ENCODE peak calls at places on chromosomes 6 and 20, in nine cellular contexts. D, Q, A, H, P, M, S, K and N are unnamed samples. For H3K4me1 and H3K27me3, the result is how much of the 10 kb centered on the place peaks cover.

GRCh38 chr6:84575264-84575663 is 189.1 kb downstream of the TBX18 start:
- DNase-seq in D (no peak), Q (no peak), A (no peak), H (no peak), P (no peak), M (no peak), S (no peak), K (no peak), N (no peak)

GRCh38 chr20:25220021-25220730 is 24.7 kb downstream of the ENTPD6 start:
- DNase-seq in D (peak), Q (no peak), A (peak), H (no peak), P (no peak), M (no peak), S (no peak), K (no peak), N (no peak)

GRCh38 chr6:143061597-143062385 is 1.1 kb downstream of the AIG1 start:
- DNase-seq in D (no peak), Q (no peak), A (no peak), H (no peak), P (no peak), M (no peak), S (no peak), K (no peak), N (peak)

GRCh38 chr20:2805682-2806350 is 5.4 kb upstream of the CPXM1 start:
- DNase-seq in D (no peak), Q (no peak), A (peak), H (no peak), P (no peak), M (no peak), S (no peak), K (no peak), N (no peak)

GRCh38 chr6:111533087-111533784 is 50.2 kb upstream of the REV3L start:
- DNase-seq in D (no peak), Q (no peak), A (no peak), H (no peak), P (no peak), M (no peak), S (peak), K (no peak), N (no peak)

GRCh38 chr20:53865905-53866786 is 204.2 kb downstream of the BCAS1 start:
- DNase-seq in D (peak), Q (peak), A (peak), H (no peak), P (peak), M (no peak), S (peak), K (no peak), N (peak)

GRCh38 chr20:5109276-5109675 is 10.5 kb downstream of the PCNA start:
- DNase-seq in D (no peak), Q (no peak), A (no peak), H (no peak), P (no peak), M (no peak), S (no peak), K (no peak), N (no peak)

GRCh38 chr6:66838764-66839163 is 1131.7 kb upstream of the EYS start:
- DNase-seq in D (no peak), Q (no peak), A (no peak), H (no peak), P (no peak), M (no peak), S (no peak), K (no peak), N (no peak)

GRCh38 chr20:21622097-21622496 is 83.4 kb upstream of the PAX1 start:
- DNase-seq in D (no peak), Q (no peak), A (no peak), H (no peak), P (no peak), M (no peak), S (no peak), K (no peak), N (no peak)

GRCh38 chr6:158805698-158806373 is 13.3 kb downstream of the EZR start:
- DNase-seq in D (no peak), Q (no peak), A (no peak), H (no peak), P (no peak), M (no peak), S (no peak), K (no peak), N (no peak)

GRCh38 chr6:154864086-154864430 is 130.8 kb downstream of the SCAF8 start:
- DNase-seq in D (no peak), Q (no peak), A (no peak), H (no peak), P (no peak), M (no peak), S (no peak), K (no peak), N (peak)

GRCh38 chr20:23049933-23050838 is 714 bp upstream of the THBD start:
- DNase-seq in D (peak), Q (peak), A (peak), H (peak), P (peak), M (no peak), S (peak), K (no peak), N (no peak)

GRCh38 chr6:116412270-116412669 is 41.5 kb downstream of the DSE start:
- DNase-seq in D (peak), Q (no peak), A (no peak), H (no peak), P (peak), M (no peak), S (peak), K (no peak), N (no peak)

GRCh38 chr6:90286884-90287488 is 9.7 kb downstream of the BACH2 start:
- DNase-seq in D (peak), Q (no peak), A (peak), H (no peak), P (no peak), M (no peak), S (peak), K (no peak), N (peak)

GRCh38 chr6:166977626-166978550 is 21.3 kb upstream of the CEP43 start:
- DNase-seq in D (no peak), Q (no peak), A (no peak), H (no peak), P (peak), M (no peak), S (no peak), K (no peak), N (peak)

GRCh38 chr6:142975272-142975805 is 30.4 kb upstream of the HIVEP2 start:
- DNase-seq in D (no peak), Q (no peak), A (peak), H (no peak), P (no peak), M (no peak), S (no peak), K (no peak), N (no peak)

GRCh38 chr6:82617648-82618047 is 254.0 kb downstream of the TPBG start:
- DNase-seq in D (no peak), Q (no peak), A (no peak), H (no peak), P (no peak), M (no peak), S (no peak), K (no peak), N (no peak)

GRCh38 chr20:11193241-11193640 is 519.4 kb upstream of the JAG1 start:
- DNase-seq in D (no peak), Q (no peak), A (no peak), H (no peak), P (peak), M (no peak), S (no peak), K (no peak), N (no peak)

GRCh38 chr6:25173951-25174474 is 105.2 kb upstream of the CARMIL1 start:
- DNase-seq in D (no peak), Q (no peak), A (no peak), H (no peak), P (peak), M (no peak), S (peak), K (no peak), N (no peak)

GRCh38 chr6:157996918-157997702 is 15.4 kb downstream of the SYNJ2 start:
- DNase-seq in D (no peak), Q (no peak), A (no peak), H (no peak), P (no peak), M (no peak), S (no peak), K (no peak), N (no peak)

GRCh38 chr6:107106165-107106564 is 9.2 kb downstream of the BEND3 start:
- DNase-seq in D (peak), Q (no peak), A (peak), H (no peak), P (no peak), M (no peak), S (peak), K (no peak), N (peak)

GRCh38 chr6:44177691-44178423 is 19.2 kb downstream of the CAPN11 start:
- DNase-seq in D (no peak), Q (peak), A (no peak), H (peak), P (peak), M (peak), S (peak), K (no peak), N (no peak)

GRCh38 chr6:69792292-69792691 is 4.5 kb downstream of the LMBRD1 start:
- DNase-seq in D (no peak), Q (no peak), A (no peak), H (no peak), P (peak), M (no peak), S (no peak), K (no peak), N (no peak)

GRCh38 chr6:134295953-134296553 is 21.9 kb downstream of the SGK1 start:
- DNase-seq in D (no peak), Q (no peak), A (peak), H (no peak), P (peak), M (no peak), S (peak), K (no peak), N (no peak)

GRCh38 chr6:143107440-143107839 is 46.8 kb downstream of the AIG1 start:
- DNase-seq in D (no peak), Q (no peak), A (no peak), H (no peak), P (no peak), M (no peak), S (no peak), K (no peak), N (no peak)

GRCh38 chr20:59017493-59018231 is 1.6 kb upstream of the TUBB1 start:
- DNase-seq in D (no peak), Q (no peak), A (no peak), H (no peak), P (no peak), M (no peak), S (no peak), K (no peak), N (no peak)

GRCh38 chr20:13009682-13010406 is 1.1 kb downstream of the SPTLC3 start:
- DNase-seq in D (no peak), Q (no peak), A (no peak), H (no peak), P (peak), M (no peak), S (no peak), K (no peak), N (no peak)

GRCh38 chr6:96611342-96611964 is 48.5 kb downstream of the FHL5 start:
- DNase-seq in D (no peak), Q (no peak), A (no peak), H (no peak), P (no peak), M (no peak), S (no peak), K (no peak), N (no peak)

GRCh38 chr20:48732081-48732829 is 95.5 kb downstream of the PREX1 start:
- DNase-seq in D (no peak), Q (no peak), A (no peak), H (no peak), P (no peak), M (no peak), S (no peak), K (no peak), N (no peak)

GRCh38 chr20:44491635-44492395 is 16.1 kb downstream of the TTPAL start:
- DNase-seq in D (no peak), Q (no peak), A (no peak), H (no peak), P (peak), M (no peak), S (peak), K (no peak), N (no peak)

GRCh38 chr6:37788259-37788658 is 31.3 kb upstream of the ZFAND3 start:
- DNase-seq in D (no peak), Q (no peak), A (no peak), H (no peak), P (peak), M (no peak), S (no peak), K (no peak), N (no peak)

GRCh38 chr20:22353586-22353985 is 230.8 kb downstream of the FOXA2 start:
- DNase-seq in D (no peak), Q (no peak), A (no peak), H (no peak), P (no peak), M (no peak), S (no peak), K (no peak), N (no peak)

GRCh38 chr6:166713608-166714510 is 86.8 kb upstream of the RPS6KA2 start:
- DNase-seq in D (no peak), Q (no peak), A (no peak), H (no peak), P (no peak), M (no peak), S (no peak), K (no peak), N (no peak)

GRCh38 chr6:140401666-140402255 is 1027.3 kb upstream of the CITED2 start:
- DNase-seq in D (no peak), Q (no peak), A (no peak), H (no peak), P (peak), M (no peak), S (no peak), K (no peak), N (no peak)

GRCh38 chr6:163489584-163489983 is 75.1 kb downstream of the QKI start:
- DNase-seq in D (no peak), Q (no peak), A (no peak), H (no peak), P (no peak), M (no peak), S (no peak), K (no peak), N (no peak)

GRCh38 chr6:41939848-41940758 is 1.5 kb downstream of the CCND3 start:
- DNase-seq in D (no peak), Q (no peak), A (peak), H (peak), P (peak), M (no peak), S (peak), K (no peak), N (peak)

GRCh38 chr6:41939091-41939847 is 2.3 kb downstream of the CCND3 start:
- DNase-seq in D (no peak), Q (peak), A (peak), H (peak), P (peak), M (no peak), S (peak), K (no peak), N (peak)

GRCh38 chr6:41937881-41938574 is 3.6 kb downstream of the CCND3 start:
- DNase-seq in D (no peak), Q (peak), A (no peak), H (no peak), P (no peak), M (no peak), S (no peak), K (no peak), N (peak)

GRCh38 chr6:41937472-41937871 is 4.1 kb downstream of the CCND3 start:
- DNase-seq in D (no peak), Q (no peak), A (no peak), H (no peak), P (no peak), M (no peak), S (no peak), K (no peak), N (peak)

GRCh38 chr6:41938590-41938989 is 3.0 kb downstream of the CCND3 start:
- DNase-seq in D (no peak), Q (no peak), A (no peak), H (no peak), P (no peak), M (no peak), S (no peak), K (no peak), N (peak)
- H3K4me1 ChIP-seq in D (under half), Q (under half), A (under half), H (half or more), P (half or more), M (half or more), S (under half), K (under half), N (under half)

GRCh38 chr6:99521557-99522286 is 6.5 kb upstream of the USP45 start:
- DNase-seq in D (peak), Q (peak), A (peak), H (no peak), P (peak), M (no peak), S (peak), K (no peak), N (peak)
- H3K4me3 ChIP-seq in D (peak), Q (peak), A (peak), H (peak), P (peak), M (peak), S (peak), K (peak), N (peak)

GRCh38 chr6:45254242-45254641 is 73.9 kb upstream of the RUNX2 start:
- DNase-seq in D (no peak), Q (no peak), A (no peak), H (no peak), P (no peak), M (no peak), S (no peak), K (no peak), N (no peak)

GRCh38 chr6:45256697-45257695 is 71.1 kb upstream of the RUNX2 start:
- DNase-seq in D (no peak), Q (no peak), A (no peak), H (no peak), P (no peak), M (no peak), S (no peak), K (no peak), N (no peak)

GRCh38 chr6:45255434-45255833 is 72.7 kb upstream of the RUNX2 start:
- DNase-seq in D (no peak), Q (no peak), A (no peak), H (no peak), P (no peak), M (no peak), S (no peak), K (no peak), N (no peak)

GRCh38 chr6:45253457-45253856 is 74.7 kb upstream of the RUNX2 start:
- DNase-seq in D (no peak), Q (no peak), A (no peak), H (no peak), P (no peak), M (no peak), S (no peak), K (no peak), N (no peak)
- H3K27me3 ChIP-seq in D (under half), Q (under half), A (under half), H (under half), P (under half), M (under half), S (under half), K (under half), N (under half)

DNA sequence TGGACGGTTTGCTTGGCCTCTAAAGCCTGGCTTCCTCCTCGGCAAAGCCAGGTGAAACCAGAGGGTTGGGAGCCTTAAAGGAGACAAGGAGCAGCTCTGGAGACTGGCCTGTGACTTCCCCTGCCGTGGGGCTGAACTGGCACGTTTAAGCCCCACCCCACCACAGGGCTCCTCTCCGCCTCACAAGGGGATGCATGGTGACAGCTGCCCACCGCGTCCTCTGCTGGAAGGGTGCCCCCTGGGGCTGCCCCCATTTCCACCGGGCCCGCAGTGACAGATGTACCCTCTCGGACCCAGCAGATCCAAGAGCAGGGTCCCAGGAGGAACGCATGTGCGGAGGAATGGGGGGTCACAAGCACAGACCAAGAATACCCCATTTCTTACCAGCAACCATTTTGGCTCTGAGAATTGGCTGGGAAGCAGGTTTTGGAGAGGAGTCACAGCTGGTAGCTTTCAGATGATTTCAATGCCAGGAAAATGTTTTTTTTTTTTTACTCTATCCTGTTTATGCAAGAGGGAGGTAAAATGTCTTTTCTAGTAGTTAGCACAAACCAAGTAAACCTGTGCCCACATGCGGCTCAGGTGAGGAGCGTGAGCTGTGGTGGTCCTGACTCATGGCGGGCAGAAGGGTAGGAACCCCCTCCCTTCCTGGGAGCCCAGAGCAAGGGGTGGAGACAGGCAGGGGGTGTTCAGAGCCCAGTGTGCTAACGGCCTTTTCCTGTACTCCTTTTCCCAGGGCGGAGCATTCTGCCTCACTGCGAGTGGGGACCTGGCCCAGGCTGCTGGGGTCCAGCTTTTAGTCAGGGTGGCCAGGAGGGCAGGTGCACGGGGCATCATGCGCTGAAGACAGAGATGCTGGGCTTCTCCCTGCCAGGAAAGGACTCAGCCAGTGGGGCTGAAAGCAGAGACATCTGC is 33.0 kb downstream of the FRMD1 start:
- DNase-seq in D (no peak), Q (no peak), A (no peak), H (peak), P (no peak), M (no peak), S (no peak), K (no peak), N (no peak)
- H3K4me1 ChIP-seq in D (under half), Q (under half), A (under half), H (under half), P (under half), M (under half), S (under half), K (under half), N (under half)

GRCh38 chr6:34238507-34239239 is 2.0 kb downstream of the HMGA1 start:
- DNase-seq in D (no peak), Q (no peak), A (no peak), H (peak), P (no peak), M (no peak), S (no peak), K (no peak), N (peak)
- H3K4me3 ChIP-seq in D (peak), Q (peak), A (peak), H (peak), P (peak), M (peak), S (peak), K (peak), N (peak)

GRCh38 chr6:412146-412886 is 20.8 kb downstream of the IRF4 start:
- DNase-seq in D (no peak), Q (no peak), A (no peak), H (no peak), P (no peak), M (no peak), S (no peak), K (no peak), N (no peak)
- H3K27me3 ChIP-seq in D (under half), Q (under half), A (under half), H (under half), P (under half), M (under half), S (under half), K (under half), N (under half)

DNA sequence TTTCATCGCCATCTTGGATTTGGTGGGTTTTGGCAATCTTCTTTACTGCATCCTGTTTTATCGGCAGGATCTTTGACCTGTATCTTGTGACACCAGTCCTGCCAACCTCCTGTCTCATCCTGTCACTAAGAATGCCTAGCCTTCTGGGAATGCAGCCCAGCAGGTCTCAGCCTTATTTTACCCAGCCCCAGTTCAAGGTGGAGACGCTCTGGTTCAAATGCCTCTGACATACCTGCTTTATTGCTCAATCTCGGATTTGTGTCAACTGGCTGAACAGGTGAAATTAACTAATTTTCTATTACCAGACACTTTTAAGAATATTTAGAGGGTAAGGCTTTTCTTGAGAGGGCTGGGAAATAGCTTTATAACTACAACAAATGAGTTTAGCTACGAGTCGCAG is 102.5 kb downstream of the SASH1 start:
- DNase-seq in D (no peak), Q (no peak), A (no peak), H (no peak), P (no peak), M (no peak), S (peak), K (no peak), N (no peak)
- H3K4me1 ChIP-seq in D (under half), Q (under half), A (under half), H (under half), P (under half), M (half or more), S (under half), K (under half), N (under half)